ENCODE peak calls at places on chromosome 15, in six cellular contexts. E is globus pallidus, P is frontal cortex, H is iris pigment epithelial cell, T is T-helper 1 cell, B is epithelial cell of prostate. Q is an unnamed sample.

GRCh38 chr15:51299187-51300015 is 39.0 kb downstream of the CYP19A1 start:
- DNase-seq in B (no peak), E (peak; percentile 68), P (no peak), H (no peak), T (no peak), Q (no peak)

GRCh38 chr15:39345176-39345575 is 235.7 kb upstream of the THBS1 start:
- DNase-seq in T (no peak), B (no peak), P (no peak), H (no peak), E (no peak), Q (no peak)

GRCh38 chr15:88907111-88907510 is 6.1 kb downstream of the MFGE8 start:
- DNase-seq in P (no peak), H (no peak), E (no peak), B (no peak), T (no peak), Q (no peak)

GRCh38 chr15:99130314-99130713 is 25.4 kb downstream of the SYNM start:
- DNase-seq in T (no peak), B (no peak), E (no peak), H (no peak), P (no peak), Q (no peak)

GRCh38 chr15:44775923-44776322 is 39.6 kb downstream of the TRIM69 start:
- DNase-seq in H (no peak), E (peak; percentile 83), B (no peak), P (no peak), T (no peak), Q (no peak)

GRCh38 chr15:60760646-60761504 is 281.9 kb upstream of the ICE2 start:
- DNase-seq in P (no peak), T (no peak), E (no peak), B (peak; percentile 24), H (peak; percentile 76), Q (no peak)

GRCh38 chr15:92510163-92510882 is 116.6 kb downstream of the ST8SIA2 start:
- DNase-seq in H (no peak), E (no peak), P (no peak), B (no peak), T (no peak), Q (no peak)

GRCh38 chr15:35182841-35183479 is 97.9 kb upstream of the NANOGP8 start:
- DNase-seq in B (no peak), E (no peak), T (no peak), H (no peak), P (no peak), Q (peak; percentile 58)